ENCODE peak calls at places on chromosomes 11 and 22, in eight cellular contexts. W is DND-41, K is cardiac muscle cell, X is tibial artery, J is GM12864, Q is BE2C, T is A673, Z is neural progenitor cell. O is an unnamed sample.

GRCh38 chr11:66546368-66546965 is at the start of gene ACTN3:
- DNase-seq in W (no peak), K (peak; percentile 41), X (peak; percentile 87), J (no peak), Q (no peak), T (peak; percentile 38), Z (peak; percentile 88), O (no peak)

GRCh38 chr22:31346255-31346732 is at the start of gene PATZ1:
- DNase-seq in W (peak; percentile 93), K (peak; percentile 87), X (peak; percentile 85), J (peak; percentile 53), Q (peak; percentile 86), T (peak; percentile 93), Z (no peak), O (peak; percentile 91)

GRCh38 chr11:92784313-92784712 is 185.1 kb upstream of the MTNR1B start:
- DNase-seq in W (no peak), K (no peak), X (no peak), J (no peak), Q (no peak), T (peak; percentile 34), Z (no peak), O (no peak)

GRCh38 chr11:73951797-73952196 is 971 bp downstream of the DNAJB13 start:
- DNase-seq in W (no peak), K (no peak), X (no peak), J (no peak), Q (no peak), T (no peak), Z (no peak), O (no peak)

GRCh38 chr11:65131417-65131776 is 2.9 kb downstream of the SYVN1 start:
- DNase-seq in W (no peak), K (no peak), X (peak; percentile 33), J (no peak), Q (no peak), T (no peak), Z (no peak), O (no peak)

GRCh38 chr11:109422755-109423113 is 744 bp downstream of the C11orf87 start:
- DNase-seq in W (no peak), K (peak; percentile 26), X (no peak), J (no peak), Q (peak; percentile 23), T (peak; percentile 39), Z (peak; percentile 46), O (peak; percentile 45)

GRCh38 chr11:66853242-66854229 is 3.3 kb upstream of the LRFN4 start:
- DNase-seq in W (no peak), K (no peak), X (peak; percentile 64), J (no peak), Q (no peak), T (no peak), Z (no peak), O (no peak)

GRCh38 chr11:64834031-64834722 is 10.3 kb downstream of the CDC42BPG start:
- DNase-seq in W (no peak), K (no peak), X (no peak), J (no peak), Q (no peak), T (no peak), Z (no peak), O (no peak)

GRCh38 chr11:95897731-95898130 is 26.2 kb downstream of the MTMR2 start:
- DNase-seq in W (no peak), K (no peak), X (no peak), J (no peak), Q (no peak), T (no peak), Z (no peak), O (no peak)

GRCh38 chr22:26321469-26321913 is 107.6 kb upstream of the ASPHD2 start:
- DNase-seq in W (no peak), K (no peak), X (no peak), J (no peak), Q (no peak), T (no peak), Z (no peak), O (no peak)

GRCh38 chr11:104164028-104164520 is at the start of gene PDGFD:
- DNase-seq in W (no peak), K (peak; percentile 89), X (peak; percentile 71), J (peak; percentile 47), Q (peak; percentile 82), T (peak; percentile 73), Z (peak; percentile 93), O (no peak)

GRCh38 chr11:88246680-88247079 is 71.4 kb upstream of the RAB38 start:
- DNase-seq in W (no peak), K (peak; percentile 75), X (no peak), J (no peak), Q (no peak), T (no peak), Z (no peak), O (no peak)

GRCh38 chr22:49404020-49404419 is 423.7 kb downstream of the BRD1 start:
- DNase-seq in W (no peak), K (no peak), X (no peak), J (no peak), Q (no peak), T (no peak), Z (no peak), O (no peak)

GRCh38 chr11:83545911-83546310 is 259.7 kb upstream of the CCDC90B start:
- DNase-seq in W (no peak), K (no peak), X (no peak), J (no peak), Q (no peak), T (peak; percentile 93), Z (no peak), O (no peak)

GRCh38 chr11:62025429-62026105 is 58.1 kb upstream of the FTH1 start:
- DNase-seq in W (no peak), K (peak; percentile 99), X (peak; percentile 83), J (peak; percentile 18), Q (no peak), T (peak; percentile 67), Z (no peak), O (peak; percentile 99)

GRCh38 chr22:34943830-34944229 is 122.1 kb upstream of the ISX start:
- DNase-seq in W (no peak), K (no peak), X (no peak), J (no peak), Q (no peak), T (no peak), Z (peak; percentile 13), O (no peak)
- TF ChIP-seq CTCF in W (no peak), K (no peak), X (no peak), J (peak; percentile 32), Q (no peak), T (no peak), Z (peak; percentile 39), O (no peak)

DNA sequence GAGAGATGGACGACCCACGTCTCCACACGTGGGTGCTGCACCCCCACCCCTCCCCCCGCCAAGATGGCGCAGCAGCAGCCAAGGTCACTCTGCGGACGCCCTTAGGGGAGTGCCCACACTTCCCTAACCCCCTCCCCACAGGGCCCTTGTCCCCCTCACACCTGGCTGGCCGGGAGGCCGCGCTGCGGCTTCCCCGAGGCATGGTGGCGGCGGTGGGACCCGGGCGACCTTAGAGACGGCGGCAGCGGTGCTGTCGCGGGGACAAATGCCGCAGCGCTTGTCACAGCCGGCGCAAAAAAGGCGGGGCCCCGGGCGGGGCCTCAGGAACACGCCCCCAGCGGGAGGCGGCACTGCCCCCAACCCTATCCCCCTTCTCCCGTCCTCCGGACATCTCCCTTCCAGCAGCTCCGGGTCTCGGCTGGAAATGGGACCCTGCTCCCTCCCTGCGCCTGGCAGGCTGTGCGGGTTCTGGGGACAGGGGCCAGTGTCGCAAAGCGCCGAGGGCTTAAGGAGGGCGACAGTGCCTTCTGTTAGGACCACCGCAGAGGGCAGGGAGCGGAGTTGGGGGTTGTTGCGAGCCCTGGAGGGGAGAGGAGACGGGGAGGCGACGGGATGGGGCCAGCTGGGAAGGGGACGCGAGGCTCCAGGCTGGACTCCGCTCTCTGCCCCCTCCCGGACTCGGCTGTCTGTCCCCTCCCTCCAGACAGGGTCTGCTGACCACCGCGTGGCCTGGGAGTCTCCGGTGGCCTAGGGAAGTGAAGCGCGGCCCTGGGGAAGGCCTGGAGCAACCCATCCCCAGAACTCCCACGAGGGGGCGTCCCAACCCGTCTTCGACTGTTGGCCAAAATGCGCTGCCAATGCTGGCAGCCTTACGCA is at the start of gene CHCHD10:
- DNase-seq in W (peak; percentile 83), K (peak; percentile 83), X (peak; percentile 90), J (no peak), Q (peak; percentile 94), T (peak; percentile 92), Z (peak; percentile 94), O (peak; percentile 81)
- TF ChIP-seq CTCF in W (peak; percentile 56), K (peak; percentile 77), X (peak; percentile 91), J (peak; percentile 73), Q (peak; percentile 84), T (peak; percentile 85), Z (peak; percentile 81), O (peak; percentile 60)

GRCh38 chr11:63686912-63687311 is 5.6 kb downstream of the RTN3 start:
- DNase-seq in W (no peak), K (peak; percentile 38), X (no peak), J (no peak), Q (no peak), T (peak; percentile 32), Z (no peak), O (no peak)

GRCh38 chr11:63681208-63682044 is at the start of gene RTN3:
- DNase-seq in W (peak; percentile 99), K (peak; percentile 99), X (peak; percentile 99), J (peak; percentile 92), Q (peak; percentile 94), T (peak; percentile 99), Z (peak; percentile 100), O (peak; percentile 97)

GRCh38 chr11:63683133-63683991 is 2.1 kb downstream of the RTN3 start:
- DNase-seq in W (no peak), K (peak; percentile 61), X (no peak), J (no peak), Q (no peak), T (peak; percentile 54), Z (no peak), O (no peak)

GRCh38 chr11:63680842-63681207 is 475 bp upstream of the RTN3 start:
- DNase-seq in W (no peak), K (no peak), X (no peak), J (no peak), Q (no peak), T (no peak), Z (no peak), O (no peak)

GRCh38 chr11:63682045-63682915 is 980 bp downstream of the RTN3 start:
- DNase-seq in W (peak; percentile 68), K (peak; percentile 37), X (no peak), J (no peak), Q (peak; percentile 14), T (peak; percentile 68), Z (peak; percentile 63), O (peak; percentile 21)
- TF ChIP-seq CTCF in W (peak; percentile 37), K (no peak), X (no peak), J (peak; percentile 61), Q (no peak), T (no peak), Z (peak; percentile 24), O (no peak)

GRCh38 chr11:125163431-125164011 is 1.0 kb upstream of the PKNOX2 start:
- DNase-seq in W (no peak), K (no peak), X (no peak), J (no peak), Q (no peak), T (no peak), Z (peak; percentile 86), O (no peak)

GRCh38 chr11:125165111-125165663 is 636 bp downstream of the PKNOX2 start:
- DNase-seq in W (no peak), K (peak; percentile 42), X (peak; percentile 77), J (no peak), Q (peak; percentile 25), T (peak; percentile 26), Z (peak; percentile 65), O (no peak)

GRCh38 chr11:125165664-125166346 is 1.3 kb downstream of the PKNOX2 start:
- DNase-seq in W (no peak), K (peak; percentile 43), X (no peak), J (no peak), Q (no peak), T (no peak), Z (peak; percentile 61), O (no peak)

GRCh38 chr11:125164091-125164421 is 495 bp upstream of the PKNOX2 start:
- DNase-seq in W (no peak), K (no peak), X (no peak), J (no peak), Q (no peak), T (no peak), Z (no peak), O (no peak)

GRCh38 chr11:125164422-125165110 is at the start of gene PKNOX2:
- DNase-seq in W (no peak), K (peak; percentile 89), X (peak; percentile 84), J (no peak), Q (peak; percentile 81), T (peak; percentile 85), Z (peak; percentile 94), O (no peak)
- TF ChIP-seq CTCF in W (no peak), K (peak; percentile 57), X (peak; percentile 68), J (peak; percentile 32), Q (peak; percentile 51), T (peak; percentile 71), Z (peak; percentile 68), O (no peak)

O was measured in HL-60.